ENCODE peak calls at places on chromosomes 6 and 20, in seven cellular contexts. K, I, B, S, F, Z and X are unnamed samples.

GRCh38 chr6:47165918-47166317 is 123.8 kb upstream of the ADGRF1 start:
- DNase-seq in K (no peak), I (no peak), B (no peak), S (no peak), F (peak; percentile 26), Z (no peak), X (no peak)

GRCh38 chr6:119764927-119765681 is 415.5 kb upstream of the MAN1A1 start:
- DNase-seq in K (no peak), I (no peak), B (no peak), S (no peak), F (no peak), Z (no peak), X (no peak)

GRCh38 chr6:126335210-126335609 is 4.7 kb upstream of the CENPW start:
- DNase-seq in K (no peak), I (no peak), B (no peak), S (no peak), F (no peak), Z (no peak), X (no peak)

GRCh38 chr20:63563186-63563935 is 9.4 kb downstream of the FNDC11 start:
- DNase-seq in K (no peak), I (no peak), B (no peak), S (no peak), F (no peak), Z (no peak), X (no peak)

GRCh38 chr20:36578642-36579041 is 5.2 kb downstream of the TGIF2 start:
- DNase-seq in K (no peak), I (no peak), B (no peak), S (no peak), F (no peak), Z (no peak), X (no peak)

GRCh38 chr6:70414813-70415212 is 1.5 kb downstream of the FAM135A start:
- DNase-seq in K (no peak), I (no peak), B (no peak), S (no peak), F (no peak), Z (no peak), X (no peak)

GRCh38 chr20:9498322-9498721 is 16.1 kb upstream of the LAMP5 start:
- DNase-seq in K (no peak), I (no peak), B (no peak), S (no peak), F (no peak), Z (no peak), X (no peak)

GRCh38 chr6:166757226-166758135 is 130.4 kb upstream of the RPS6KA2 start:
- DNase-seq in K (no peak), I (peak; percentile 60), B (no peak), S (no peak), F (no peak), Z (no peak), X (no peak)

GRCh38 chr6:43970913-43971775 is 156.1 kb downstream of the MRPL14 start:
- DNase-seq in K (no peak), I (no peak), B (peak; percentile 72), S (no peak), F (no peak), Z (peak; percentile 36), X (no peak)

GRCh38 chr6:166308769-166309589 is 787 bp upstream of the PRR18 start:
- DNase-seq in K (peak; percentile 36), I (peak; percentile 38), B (no peak), S (no peak), F (no peak), Z (no peak), X (peak; percentile 64)

GRCh38 chr20:50855498-50856474 is 60.9 kb downstream of the BCAS4 start:
- DNase-seq in K (peak; percentile 89), I (peak; percentile 71), B (no peak), S (no peak), F (no peak), Z (no peak), X (no peak)

GRCh38 chr6:73888050-73888449 is 192.0 kb downstream of the CD109 start:
- DNase-seq in K (no peak), I (no peak), B (no peak), S (no peak), F (no peak), Z (no peak), X (no peak)

GRCh38 chr20:61935926-61936700 is 129.6 kb downstream of the TAF4 start:
- DNase-seq in K (no peak), I (no peak), B (no peak), S (no peak), F (no peak), Z (peak; percentile 38), X (no peak)

GRCh38 chr6:34086558-34086957 is 59.3 kb downstream of the GRM4 start:
- DNase-seq in K (no peak), I (no peak), B (no peak), S (no peak), F (no peak), Z (no peak), X (no peak)

GRCh38 chr6:75896526-75896925 is 147.5 kb downstream of the MYO6 start:
- DNase-seq in K (no peak), I (no peak), B (no peak), S (no peak), F (no peak), Z (no peak), X (no peak)

GRCh38 chr6:109787312-109787711 is 96.2 kb downstream of the FIG4 start:
- DNase-seq in K (no peak), I (no peak), B (no peak), S (no peak), F (no peak), Z (no peak), X (no peak)

GRCh38 chr6:23532227-23532626 is 593.8 kb upstream of the NRSN1 start:
- DNase-seq in K (no peak), I (no peak), B (no peak), S (no peak), F (no peak), Z (no peak), X (no peak)

GRCh38 chr6:16762265-16762546 is 946 bp upstream of the ATXN1 start:
- DNase-seq in K (no peak), I (no peak), B (no peak), S (no peak), F (no peak), Z (no peak), X (no peak)

GRCh38 chr6:3231213-3232016 is 4.0 kb upstream of the TUBB2B start:
- DNase-seq in K (peak; percentile 80), I (peak; percentile 78), B (no peak), S (no peak), F (no peak), Z (peak; percentile 83), X (no peak)

GRCh38 chr6:83707829-83708545 is 914 bp downstream of the SNAP91 start:
- DNase-seq in K (no peak), I (peak; percentile 79), B (no peak), S (no peak), F (no peak), Z (peak; percentile 67), X (no peak)

GRCh38 chr6:46865221-46865620 is 56.5 kb downstream of the ADGRF5 start:
- DNase-seq in K (no peak), I (no peak), B (no peak), S (no peak), F (no peak), Z (no peak), X (no peak)

DNA sequence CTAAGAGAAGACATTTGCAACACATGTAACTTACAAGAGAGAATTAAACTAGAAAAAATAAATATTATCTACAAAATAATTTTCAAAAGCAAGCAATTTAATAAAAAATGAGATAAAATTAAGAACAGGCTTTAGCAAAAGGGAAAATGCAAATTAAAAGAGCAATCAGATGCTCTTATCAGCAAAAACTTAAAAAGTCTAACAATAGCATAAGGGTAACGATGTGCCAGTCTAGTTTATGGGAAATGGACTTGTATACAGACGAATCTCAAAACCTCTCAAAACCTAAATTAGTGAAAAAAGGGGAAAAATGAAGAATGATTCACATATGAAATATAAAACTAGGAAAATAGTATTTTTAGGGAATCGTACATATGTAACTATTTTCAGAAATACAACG is 1.1 kb upstream of the MANEA start:
- DNase-seq in K (no peak), I (no peak), B (no peak), S (no peak), F (no peak), Z (no peak), X (no peak)
- TF ChIP-seq JUND in K (no peak), I (no peak), B (no peak), S (no peak), F (no peak), Z (no peak), X (no peak)

GRCh38 chr6:12355354-12355753 is 65.2 kb downstream of the EDN1 start:
- DNase-seq in K (no peak), I (no peak), B (no peak), S (no peak), F (no peak), Z (no peak), X (no peak)

GRCh38 chr6:12351672-12352071 is 61.5 kb downstream of the EDN1 start:
- DNase-seq in K (no peak), I (no peak), B (no peak), S (no peak), F (no peak), Z (no peak), X (no peak)

GRCh38 chr6:12356431-12356830 is 66.3 kb downstream of the EDN1 start:
- DNase-seq in K (no peak), I (no peak), B (no peak), S (no peak), F (no peak), Z (no peak), X (no peak)

GRCh38 chr6:12354499-12354898 is 64.3 kb downstream of the EDN1 start:
- DNase-seq in K (no peak), I (no peak), B (no peak), S (no peak), F (peak; percentile 91), Z (no peak), X (peak; percentile 70)

GRCh38 chr6:12353731-12354130 is 63.6 kb downstream of the EDN1 start:
- DNase-seq in K (no peak), I (no peak), B (no peak), S (no peak), F (no peak), Z (no peak), X (no peak)
- TF ChIP-seq JUND in K (no peak), I (no peak), B (no peak), S (no peak), F (no peak), Z (no peak), X (no peak)

GRCh38 chr6:31920803-31921202 is 6.7 kb upstream of the C2 start:
- DNase-seq in K (no peak), I (no peak), B (no peak), S (no peak), F (no peak), Z (no peak), X (no peak)
- TF ChIP-seq JUND in K (no peak), I (no peak), B (no peak), S (no peak), F (no peak), Z (no peak), X (no peak)

GRCh38 chr20:11976966-11977365 is 59.3 kb downstream of the BTBD3 start:
- DNase-seq in K (no peak), I (no peak), B (no peak), S (no peak), F (no peak), Z (no peak), X (no peak)

GRCh38 chr20:11980263-11980662 is 62.6 kb downstream of the BTBD3 start:
- DNase-seq in K (no peak), I (no peak), B (no peak), S (no peak), F (no peak), Z (no peak), X (no peak)

GRCh38 chr20:11978496-11978895 is 60.8 kb downstream of the BTBD3 start:
- DNase-seq in K (no peak), I (no peak), B (no peak), S (no peak), F (no peak), Z (no peak), X (no peak)

GRCh38 chr20:11981366-11981947 is 63.8 kb downstream of the BTBD3 start:
- DNase-seq in K (no peak), I (no peak), B (no peak), S (no peak), F (no peak), Z (no peak), X (no peak)

GRCh38 chr20:11979306-11980128 is 61.8 kb downstream of the BTBD3 start:
- DNase-seq in K (no peak), I (no peak), B (no peak), S (no peak), F (peak; percentile 12), Z (no peak), X (no peak)
- TF ChIP-seq JUND in K (no peak), I (no peak), B (no peak), S (no peak), F (no peak), Z (no peak), X (no peak)